ENCODE peak calls at places on chromosomes 3 and 15, in six cellular contexts. X is HCT116, W is K562, L is SK-N-SH, G is H1, H is GM12878. E is an unnamed sample.

GRCh38 chr3:164470471-164470870 is 607.8 kb downstream of the SI start:
- DNase-seq in X (no peak), W (no peak), L (no peak), G (peak), H (no peak), E (no peak)

GRCh38 chr3:186825294-186825821 is 17.2 kb upstream of the ADIPOQ start:
- DNase-seq in X (no peak), W (peak), L (no peak), G (no peak), H (no peak), E (no peak)

GRCh38 chr3:144564011-144564410 is 592.4 kb downstream of the DIPK2A start:
- DNase-seq in X (no peak), W (no peak), L (no peak), G (no peak), H (no peak), E (no peak)

GRCh38 chr3:151085889-151086483 is 522 bp downstream of the MED12L start:
- DNase-seq in X (no peak), W (no peak), L (peak), G (no peak), H (no peak), E (peak)

GRCh38 chr3:125123906-125124305 is 68.1 kb upstream of the HEG1 start:
- DNase-seq in X (no peak), W (no peak), L (peak), G (no peak), H (no peak), E (no peak)

GRCh38 chr3:192866804-192867203 is 50.9 kb downstream of the MB21D2 start:
- DNase-seq in X (no peak), W (no peak), L (no peak), G (no peak), H (no peak), E (no peak)

GRCh38 chr15:101064795-101065569 is 145.8 kb downstream of the LRRK1 start:
- DNase-seq in X (no peak), W (no peak), L (no peak), G (no peak), H (no peak), E (no peak)

GRCh38 chr3:115876860-115877646 is 253.7 kb downstream of the GAP43 start:
- DNase-seq in X (no peak), W (no peak), L (no peak), G (no peak), H (no peak), E (no peak)

GRCh38 chr3:72099331-72100061 is 314.5 kb upstream of the PROK2 start:
- DNase-seq in X (no peak), W (no peak), L (no peak), G (no peak), H (no peak), E (no peak)

GRCh38 chr3:15284121-15284889 is 48.1 kb downstream of the SH3BP5 start:
- DNase-seq in X (no peak), W (no peak), L (no peak), G (no peak), H (no peak), E (no peak)

GRCh38 chr3:113212155-113212844 is 943 bp downstream of the BOC start:
- DNase-seq in X (no peak), W (no peak), L (peak), G (no peak), H (no peak), E (peak)

GRCh38 chr3:188683032-188683491 is 488.7 kb upstream of the TPRG1 start:
- DNase-seq in X (no peak), W (no peak), L (no peak), G (no peak), H (no peak), E (no peak)

GRCh38 chr3:24454393-24454792 is 40.3 kb downstream of the THRB start:
- DNase-seq in X (no peak), W (no peak), L (no peak), G (no peak), H (no peak), E (no peak)

GRCh38 chr3:187615630-187616029 is 54.6 kb downstream of the SST start:
- DNase-seq in X (no peak), W (no peak), L (no peak), G (no peak), H (no peak), E (no peak)

GRCh38 chr3:69861556-69861955 is 122.3 kb downstream of the MITF start:
- DNase-seq in X (no peak), W (no peak), L (no peak), G (no peak), H (no peak), E (no peak)

GRCh38 chr15:77715860-77716259 is 83.1 kb upstream of the LINGO1 start:
- DNase-seq in X (no peak), W (no peak), L (no peak), G (no peak), H (no peak), E (no peak)

GRCh38 chr15:77715051-77715450 is 82.3 kb upstream of the LINGO1 start:
- DNase-seq in X (no peak), W (no peak), L (no peak), G (no peak), H (no peak), E (no peak)

GRCh38 chr15:77717592-77717991 is 84.9 kb upstream of the LINGO1 start:
- DNase-seq in X (no peak), W (no peak), L (no peak), G (no peak), H (no peak), E (no peak)

GRCh38 chr15:77714555-77714954 is 81.8 kb upstream of the LINGO1 start:
- DNase-seq in X (no peak), W (no peak), L (no peak), G (no peak), H (no peak), E (no peak)

DNA sequence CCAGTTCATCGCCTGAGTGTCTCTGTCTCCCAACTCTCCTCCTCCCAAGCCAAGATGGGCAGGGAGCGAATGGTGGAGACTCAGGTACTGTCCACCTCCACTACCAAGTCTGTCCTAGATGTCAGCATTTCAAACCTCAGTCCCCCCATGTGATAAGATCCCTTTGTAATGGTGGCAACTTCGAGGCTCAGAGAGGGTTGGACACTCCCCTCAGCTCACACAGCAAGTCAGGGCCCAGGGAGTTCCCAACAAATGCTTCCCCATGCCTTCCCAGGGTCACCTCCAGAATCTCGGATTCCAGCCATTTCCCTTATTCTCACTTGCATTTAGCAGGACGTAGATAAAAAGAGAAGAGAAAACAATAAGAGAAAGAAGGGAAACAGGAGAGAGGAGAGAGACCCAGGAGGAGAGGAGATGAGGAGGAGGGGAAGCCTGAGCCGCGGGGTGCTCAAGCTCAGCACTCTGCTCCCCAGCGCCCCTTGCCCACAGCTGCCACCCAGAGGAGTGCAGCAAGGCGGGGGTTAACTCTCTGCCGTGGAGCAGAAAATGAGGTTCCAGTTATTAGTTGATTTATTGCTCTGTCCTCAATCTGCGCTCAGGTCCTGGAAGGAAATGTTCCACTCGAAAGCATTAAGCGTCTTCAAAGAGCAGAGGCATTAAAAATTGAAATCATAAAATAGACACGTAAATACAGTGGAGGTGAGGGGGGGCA is 84.1 kb upstream of the LINGO1 start:
- DNase-seq in X (no peak), W (no peak), L (peak), G (no peak), H (no peak), E (no peak)
- TF ChIP-seq JUND in X (no peak), W (no peak), L (no peak), G (no peak), H (no peak), E (no peak)

DNA sequence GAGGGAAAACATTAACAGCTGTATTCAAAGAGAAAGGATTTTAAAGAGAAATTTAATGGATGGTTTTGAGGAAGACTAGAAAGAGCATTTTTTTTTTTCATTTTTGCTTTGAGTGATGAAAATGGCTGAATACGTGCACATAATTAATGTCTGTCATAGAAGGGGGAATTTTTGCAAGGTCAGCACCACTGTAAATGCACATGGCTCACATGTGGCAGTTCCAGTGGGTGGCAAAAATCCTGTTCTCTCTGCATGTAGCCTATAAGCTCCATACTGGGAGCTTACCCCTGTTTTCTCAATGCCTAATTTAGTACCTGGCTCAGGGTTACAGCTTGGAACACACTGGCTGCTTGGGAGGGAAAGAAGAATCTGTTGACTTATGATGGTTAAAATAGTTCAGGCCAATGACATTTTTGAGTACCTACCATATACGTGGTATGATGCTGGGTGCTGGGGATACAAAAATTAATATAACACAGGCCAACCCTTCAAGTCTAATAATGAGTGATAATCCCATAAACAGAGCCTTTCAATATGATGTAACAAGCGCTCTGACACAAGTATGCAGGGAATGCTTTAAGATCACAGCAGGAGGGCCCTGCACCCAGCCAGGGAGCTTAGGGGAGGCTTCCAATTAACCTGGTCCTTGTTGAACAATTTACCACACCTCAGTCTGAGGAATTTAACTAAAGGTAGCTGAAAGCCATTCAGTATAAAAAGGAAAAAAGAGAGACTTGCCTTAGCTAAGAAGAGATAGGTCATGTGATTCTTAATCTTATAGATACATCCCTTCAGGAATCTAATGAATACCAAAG is 33.0 kb downstream of the HSPBAP1 start:
- DNase-seq in X (peak), W (no peak), L (no peak), G (peak), H (no peak), E (no peak)
- TF ChIP-seq JUND in X (no peak), W (no peak), L (no peak), G (peak), H (no peak), E (no peak)

GRCh38 chr3:9660972-9661371 is 11.7 kb downstream of the MTMR14 start:
- DNase-seq in X (no peak), W (no peak), L (no peak), G (no peak), H (no peak), E (no peak)
- TF ChIP-seq JUND in X (no peak), W (no peak), L (no peak), G (no peak), H (no peak), E (no peak)

GRCh38 chr3:44893097-44893496 is 18.7 kb downstream of the TGM4 start:
- DNase-seq in X (no peak), W (no peak), L (no peak), G (no peak), H (no peak), E (no peak)

GRCh38 chr3:44892689-44893088 is 18.3 kb downstream of the TGM4 start:
- DNase-seq in X (no peak), W (no peak), L (no peak), G (no peak), H (no peak), E (no peak)

GRCh38 chr3:44890852-44891251 is 16.4 kb downstream of the TGM4 start:
- DNase-seq in X (no peak), W (no peak), L (no peak), G (no peak), H (no peak), E (no peak)

GRCh38 chr3:44896449-44896848 is 22.0 kb downstream of the TGM4 start:
- DNase-seq in X (no peak), W (no peak), L (no peak), G (no peak), H (no peak), E (no peak)

GRCh38 chr3:44894485-44894884 is 20.1 kb downstream of the TGM4 start:
- DNase-seq in X (no peak), W (no peak), L (no peak), G (no peak), H (no peak), E (no peak)
- TF ChIP-seq JUND in X (no peak), W (no peak), L (no peak), G (no peak), H (no peak), E (no peak)

DNA sequence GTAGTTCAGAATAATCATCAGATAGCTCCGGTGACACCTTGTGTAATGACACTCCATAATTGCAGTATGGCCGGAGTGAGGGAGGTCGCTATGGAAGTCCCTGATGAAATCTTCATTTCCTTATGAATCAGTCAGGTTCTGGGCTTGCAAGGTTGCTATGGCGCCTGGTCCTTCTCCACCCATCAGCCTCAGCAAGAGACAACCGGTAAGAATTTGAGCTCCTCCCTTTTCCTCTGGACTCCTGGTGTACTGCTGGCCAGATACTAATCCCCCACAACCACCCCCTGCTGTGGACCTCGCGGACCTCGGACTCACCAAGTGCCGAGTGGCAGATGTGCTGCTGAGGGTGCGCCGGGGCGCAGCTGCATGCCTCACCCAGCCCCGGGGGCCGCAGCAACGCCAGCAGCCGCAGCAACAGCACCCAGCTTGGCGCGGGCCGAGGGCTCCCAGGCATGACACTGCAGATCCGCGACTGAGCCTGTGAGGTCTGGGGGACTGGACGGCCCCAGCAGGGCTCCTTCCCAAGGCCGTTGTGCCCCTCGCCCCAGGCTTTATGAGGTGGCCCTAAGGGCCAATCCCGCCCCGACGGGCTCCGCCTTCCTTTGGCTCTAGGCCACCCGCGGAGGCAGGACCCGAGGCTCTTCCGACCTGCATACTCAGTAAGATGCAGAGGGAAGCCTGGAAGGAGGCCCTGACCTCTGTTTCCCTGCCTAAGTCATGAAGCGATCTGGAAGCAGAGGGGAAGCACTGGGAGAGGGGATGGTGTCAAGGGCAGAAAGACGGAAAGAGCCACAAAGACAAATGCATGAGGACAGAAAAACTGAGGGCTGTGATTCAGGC is at the start of gene TIMP4:
- DNase-seq in X (no peak), W (no peak), L (no peak), G (peak), H (no peak), E (no peak)
- TF ChIP-seq JUND in X (no peak), W (no peak), L (no peak), G (no peak), H (no peak), E (no peak)

DNA sequence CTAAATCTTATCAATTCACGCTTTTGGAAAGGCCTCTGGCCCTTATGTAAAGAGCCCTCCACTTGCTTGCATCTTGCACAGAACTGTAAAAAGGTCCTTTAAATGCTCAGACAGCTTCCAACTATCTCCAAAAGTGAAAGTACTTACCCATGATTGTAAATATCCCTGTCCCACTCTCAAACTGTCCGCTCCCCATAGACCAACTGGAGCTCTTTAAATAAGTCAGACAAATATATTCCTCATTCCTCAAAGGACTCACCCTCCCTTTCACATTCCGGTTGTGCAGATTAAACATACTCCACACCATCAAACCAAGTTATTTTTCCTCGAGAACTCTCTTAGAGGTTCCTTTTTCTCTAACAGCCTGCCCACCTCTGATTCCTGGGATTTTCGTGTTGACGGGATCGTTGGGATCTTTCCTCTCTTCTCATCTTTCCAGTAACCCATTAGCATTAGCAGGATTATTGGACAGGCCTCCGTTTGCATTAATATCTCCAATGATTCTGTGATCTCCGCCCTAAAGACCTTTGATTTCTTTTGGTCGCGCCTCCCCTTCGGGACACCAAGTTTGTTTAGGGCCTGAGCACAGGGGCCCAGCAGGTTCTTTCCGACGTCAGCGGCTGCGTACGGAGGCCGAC is 784 bp downstream of the GOLGB1 start:
- DNase-seq in X (no peak), W (no peak), L (no peak), G (no peak), H (no peak), E (peak)
- TF ChIP-seq JUND in X (no peak), W (no peak), L (no peak), G (no peak), H (no peak), E (no peak)

GRCh38 chr15:69226028-69226355 is 65.6 kb downstream of the GLCE start:
- DNase-seq in X (no peak), W (no peak), L (no peak), G (no peak), H (no peak), E (no peak)

GRCh38 chr15:69225355-69226027 is 65.1 kb downstream of the GLCE start:
- DNase-seq in X (peak), W (no peak), L (peak), G (no peak), H (no peak), E (peak)

GRCh38 chr15:69222002-69222474 is 61.6 kb downstream of the GLCE start:
- DNase-seq in X (no peak), W (no peak), L (no peak), G (no peak), H (no peak), E (no peak)

GRCh38 chr15:69223083-69223813 is 62.8 kb downstream of the GLCE start:
- DNase-seq in X (no peak), W (no peak), L (no peak), G (no peak), H (no peak), E (no peak)

GRCh38 chr15:69224383-69224782 is 63.9 kb downstream of the GLCE start:
- DNase-seq in X (no peak), W (no peak), L (no peak), G (no peak), H (no peak), E (no peak)
- TF ChIP-seq JUND in X (no peak), W (no peak), L (no peak), G (no peak), H (no peak), E (no peak)

DNA sequence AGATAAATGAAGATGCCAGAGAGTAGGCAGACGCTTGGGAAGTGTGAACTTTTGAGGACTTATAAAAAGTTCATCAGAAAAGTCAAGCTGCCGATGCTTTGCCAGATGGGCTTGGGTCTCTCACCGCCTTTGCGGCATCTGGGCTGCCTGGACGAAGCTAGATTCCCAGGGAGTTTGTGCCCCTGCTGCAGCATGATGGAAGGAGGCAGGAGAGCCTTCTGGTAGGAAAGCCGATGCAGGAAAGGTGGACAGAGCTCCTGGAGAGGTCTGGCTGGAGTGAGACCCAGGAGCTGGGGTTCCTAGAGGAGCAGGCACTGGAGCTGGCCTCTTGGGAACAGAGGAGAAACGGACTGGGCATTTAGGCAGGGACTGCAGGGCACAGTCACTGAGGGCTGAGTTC is 51.9 kb upstream of the ATP2B2 start:
- DNase-seq in X (no peak), W (no peak), L (no peak), G (no peak), H (no peak), E (no peak)
- TF ChIP-seq JUND in X (no peak), W (no peak), L (no peak), G (no peak), H (no peak), E (no peak)

DNA sequence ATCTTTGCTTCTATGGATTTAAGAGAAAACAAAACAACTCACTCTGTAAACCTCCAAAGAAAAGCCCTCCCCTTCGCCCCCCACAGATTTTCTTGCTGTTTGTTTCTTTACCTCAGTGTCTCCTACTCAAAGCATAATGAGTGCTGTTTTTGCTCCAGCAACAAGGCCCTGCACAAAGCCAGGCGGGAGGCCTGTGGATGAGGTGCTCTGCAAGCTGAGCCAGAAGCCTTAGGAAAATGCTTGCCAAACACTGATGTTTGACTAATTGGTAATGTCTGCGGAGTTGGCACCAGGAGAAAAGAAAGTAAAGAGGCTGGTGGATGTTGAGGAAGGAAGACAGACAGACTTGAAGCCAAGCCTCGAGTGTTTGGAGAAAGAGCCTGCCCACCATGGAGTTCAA is 99.7 kb downstream of the RARB start:
- DNase-seq in X (no peak), W (no peak), L (no peak), G (no peak), H (no peak), E (no peak)
- TF ChIP-seq JUND in X (no peak), W (no peak), L (no peak), G (no peak), H (no peak), E (no peak)

GRCh38 chr3:128245460-128245859 is 92.2 kb downstream of the EEFSEC start:
- DNase-seq in X (no peak), W (no peak), L (no peak), G (no peak), H (no peak), E (no peak)

GRCh38 chr3:128252083-128252482 is 98.8 kb downstream of the EEFSEC start:
- DNase-seq in X (no peak), W (no peak), L (no peak), G (no peak), H (no peak), E (no peak)

GRCh38 chr3:128242818-128243601 is 89.7 kb downstream of the EEFSEC start:
- DNase-seq in X (no peak), W (no peak), L (no peak), G (no peak), H (no peak), E (no peak)

GRCh38 chr3:128243602-128244504 is 90.6 kb downstream of the EEFSEC start:
- DNase-seq in X (no peak), W (no peak), L (no peak), G (no peak), H (no peak), E (no peak)

GRCh38 chr3:128247841-128248240 is 94.6 kb downstream of the EEFSEC start:
- DNase-seq in X (no peak), W (no peak), L (no peak), G (no peak), H (no peak), E (no peak)
- TF ChIP-seq JUND in X (no peak), W (no peak), L (no peak), G (no peak), H (no peak), E (no peak)